ENCODE peak calls at places on chromosome 18, in nine cellular contexts. W is activated effector memory CD4-positive, alpha-beta T cell treated with anti-CD3 and anti-CD28 coated beads, Interleukin-2, amount 50 U/mL, for 16 hours; R is occipital lobe; S is activated T-helper 1 cell treated with Interleukin-2 at 50 U/mL for 16 hours; E is sciatic nerve; N is gastrocnemius medialis; U is body of pancreas; Q is stimulated activated CD4-positive, alpha-beta T cell treated with anti-CD3 and anti-CD28 coated beads, Interleukin-15, amount 100 ng/mL, for 48 hours; D is GM10248. K is an unnamed sample.

GRCh38 chr18:2173464-2173863 is 397.8 kb downstream of the METTL4 start:
- DNase-seq in W (no peak), R (no peak), S (no peak), E (no peak), N (no peak), U (no peak), Q (no peak), D (no peak), K (no peak)

GRCh38 chr18:2223859-2224258 is 347.4 kb downstream of the METTL4 start:
- DNase-seq in W (no peak), R (no peak), S (no peak), E (no peak), N (no peak), U (no peak), Q (no peak), D (no peak), K (no peak)

GRCh38 chr18:36381075-36381474 is 83.6 kb downstream of the FHOD3 start:
- DNase-seq in W (no peak), R (no peak), S (no peak), E (no peak), N (no peak), U (no peak), Q (no peak), D (no peak), K (no peak)

GRCh38 chr18:63974991-63975390 is 5.1 kb downstream of the SERPINB8 start:
- DNase-seq in W (no peak), R (no peak), S (no peak), E (no peak), N (no peak), U (no peak), Q (no peak), D (no peak), K (no peak)

GRCh38 chr18:77092104-77093066 is 40.2 kb downstream of the MBP start:
- DNase-seq in W (no peak), R (no peak), S (no peak), E (no peak), N (peak), U (no peak), Q (no peak), D (no peak), K (no peak)

GRCh38 chr18:74840492-74841167 is 243.0 kb downstream of the ZNF407 start:
- DNase-seq in W (no peak), R (no peak), S (no peak), E (no peak), N (no peak), U (no peak), Q (no peak), D (no peak), K (no peak)

GRCh38 chr18:67766930-67767329 is 250.4 kb upstream of the DSEL start:
- DNase-seq in W (no peak), R (no peak), S (no peak), E (no peak), N (no peak), U (no peak), Q (no peak), D (no peak), K (no peak)

GRCh38 chr18:9441061-9441460 is 34.3 kb upstream of the RALBP1 start:
- DNase-seq in W (no peak), R (no peak), S (no peak), E (no peak), N (no peak), U (no peak), Q (no peak), D (no peak), K (no peak)

GRCh38 chr18:77069931-77070330 is 62.7 kb downstream of the MBP start:
- DNase-seq in W (peak), R (no peak), S (no peak), E (no peak), N (no peak), U (no peak), Q (no peak), D (no peak), K (no peak)

GRCh38 chr18:45549296-45549695 is 66.0 kb upstream of the SLC14A2 start:
- DNase-seq in W (no peak), R (no peak), S (no peak), E (no peak), N (no peak), U (no peak), Q (no peak), D (no peak), K (no peak)

GRCh38 chr18:59268722-59269562 is 4.3 kb downstream of the RAX start:
- DNase-seq in W (peak), R (no peak), S (no peak), E (no peak), N (no peak), U (peak), Q (peak), D (peak), K (no peak)

GRCh38 chr18:6591491-6591890 is 138.0 kb upstream of the ARHGAP28 start:
- DNase-seq in W (no peak), R (no peak), S (no peak), E (no peak), N (no peak), U (no peak), Q (no peak), D (no peak), K (no peak)

GRCh38 chr18:55314031-55314430 is 274.0 kb downstream of the TCF4 start:
- DNase-seq in W (no peak), R (no peak), S (no peak), E (no peak), N (no peak), U (no peak), Q (no peak), D (no peak), K (no peak)

GRCh38 chr18:34977787-34978532 is 63.3 kb upstream of the MAPRE2 start:
- DNase-seq in W (peak), R (no peak), S (no peak), E (no peak), N (no peak), U (peak), Q (peak), D (peak), K (no peak)

GRCh38 chr18:32349728-32350395 is 120.8 kb downstream of the GAREM1 start:
- DNase-seq in W (no peak), R (peak), S (no peak), E (peak), N (peak), U (peak), Q (no peak), D (no peak), K (no peak)

GRCh38 chr18:78699516-78699915 is 280.1 kb upstream of the SALL3 start:
- DNase-seq in W (peak), R (no peak), S (no peak), E (peak), N (no peak), U (peak), Q (no peak), D (no peak), K (no peak)

K was measured in cortex of kidney.